ENCODE peak calls at places on chromosomes 1 and 21, in six cellular contexts. S is fibroblast of mammary gland, M is AG04449, X is adrenal gland, H is mesothelial cell of epicardium, N is BJ. L is an unnamed sample.

GRCh38 chr1:94067196-94067595 is 53.8 kb downstream of the ABCA4 start:
- DNase-seq in S (peak), M (no peak), X (no peak), H (no peak), N (no peak), L (no peak)

GRCh38 chr1:246768403-246769020 is 44.3 kb downstream of the SCCPDH start:
- DNase-seq in S (no peak), M (no peak), X (no peak), H (no peak), N (no peak), L (no peak)

GRCh38 chr1:52424238-52424637 is 19.8 kb downstream of the PRPF38A start:
- DNase-seq in S (no peak), M (no peak), X (no peak), H (no peak), N (no peak), L (no peak)

GRCh38 chr1:150212070-150212469 is 23.8 kb downstream of the ANP32E start:
- DNase-seq in S (no peak), M (no peak), X (no peak), H (no peak), N (no peak), L (no peak)

GRCh38 chr1:180515857-180516388 is 13.5 kb upstream of the ACBD6 start:
- DNase-seq in S (peak), M (no peak), X (peak), H (peak), N (peak), L (peak)

GRCh38 chr1:12580054-12580887 is 37.7 kb downstream of the DHRS3 start:
- DNase-seq in S (peak), M (no peak), X (no peak), H (no peak), N (peak), L (no peak)

GRCh38 chr1:182129398-182129797 is 67.9 kb upstream of the ZNF648 start:
- DNase-seq in S (no peak), M (no peak), X (peak), H (no peak), N (no peak), L (no peak)

GRCh38 chr1:151132676-151133338 is 13.6 kb downstream of the SEMA6C start:
- DNase-seq in S (no peak), M (no peak), X (no peak), H (no peak), N (no peak), L (no peak)

GRCh38 chr1:240758296-240758695 is 146.3 kb upstream of the GREM2 start:
- DNase-seq in S (no peak), M (no peak), X (no peak), H (no peak), N (no peak), L (no peak)

GRCh38 chr1:228298471-228298870 is 90.6 kb downstream of the OBSCN start:
- DNase-seq in S (no peak), M (no peak), X (no peak), H (no peak), N (no peak), L (no peak)

GRCh38 chr1:229161740-229162139 is 109.2 kb upstream of the RAB4A start:
- DNase-seq in S (no peak), M (no peak), X (no peak), H (no peak), N (no peak), L (no peak)

GRCh38 chr1:11858968-11859871 is 475 bp upstream of the NPPB start:
- DNase-seq in S (peak), M (no peak), X (peak), H (peak), N (no peak), L (peak)

GRCh38 chr1:21300774-21301173 is 10.5 kb upstream of the ECE1 start:
- DNase-seq in S (no peak), M (no peak), X (no peak), H (no peak), N (no peak), L (no peak)

GRCh38 chr1:210328746-210329488 is at the start of gene HHAT:
- DNase-seq in S (peak), M (no peak), X (peak), H (peak), N (peak), L (peak)

GRCh38 chr21:38342734-38343133 is 85.9 kb downstream of the KCNJ15 start:
- DNase-seq in S (no peak), M (no peak), X (no peak), H (no peak), N (no peak), L (no peak)

GRCh38 chr21:36747815-36748381 is 49.0 kb downstream of the SIM2 start:
- DNase-seq in S (peak), M (no peak), X (peak), H (no peak), N (no peak), L (peak)

GRCh38 chr1:25117233-25117823 is 115.0 kb downstream of the SYF2 start:
- DNase-seq in S (no peak), M (no peak), X (no peak), H (no peak), N (no peak), L (no peak)

GRCh38 chr1:27436204-27437159 is 44.1 kb downstream of the GPR3 start:
- DNase-seq in S (peak), M (peak), X (no peak), H (no peak), N (peak), L (no peak)

GRCh38 chr1:183304466-183305122 is 113.6 kb downstream of the NMNAT2 start:
- DNase-seq in S (no peak), M (no peak), X (no peak), H (no peak), N (no peak), L (no peak)

GRCh38 chr1:237901284-237901870 is 10.7 kb upstream of the ZP4 start:
- DNase-seq in S (peak), M (no peak), X (peak), H (no peak), N (no peak), L (no peak)

GRCh38 chr1:2208309-2209239 is 14.0 kb upstream of the FAAP20 start:
- DNase-seq in S (peak), M (peak), X (peak), H (no peak), N (peak), L (no peak)

GRCh38 chr1:85330711-85331290 is 54.4 kb upstream of the BCL10 start:
- DNase-seq in S (peak), M (peak), X (peak), H (no peak), N (peak), L (no peak)

GRCh38 chr1:224435318-224435763 is 744 bp upstream of the WDR26 start:
- DNase-seq in S (peak), M (peak), X (peak), H (no peak), N (peak), L (no peak)

GRCh38 chr1:206035027-206035426 is 11.3 kb upstream of the CTSE start:
- DNase-seq in S (no peak), M (no peak), X (no peak), H (no peak), N (no peak), L (no peak)

GRCh38 chr1:156336242-156336641 is 1.9 kb downstream of the CCT3 start:
- DNase-seq in S (no peak), M (no peak), X (no peak), H (no peak), N (no peak), L (no peak)
- TF ChIP-seq CTCF in S (peak), M (no peak), X (no peak), H (no peak), N (peak), L (peak)

GRCh38 chr1:213287987-213288386 is 236.9 kb downstream of the RPS6KC1 start:
- DNase-seq in S (no peak), M (no peak), X (no peak), H (no peak), N (no peak), L (no peak)

GRCh38 chr1:213284626-213285025 is 233.6 kb downstream of the RPS6KC1 start:
- DNase-seq in S (peak), M (peak), X (no peak), H (no peak), N (peak), L (no peak)

GRCh38 chr1:213281610-213282316 is 230.7 kb downstream of the RPS6KC1 start:
- DNase-seq in S (no peak), M (no peak), X (no peak), H (no peak), N (no peak), L (no peak)

GRCh38 chr1:213286235-213286634 is 235.2 kb downstream of the RPS6KC1 start:
- DNase-seq in S (peak), M (no peak), X (no peak), H (no peak), N (no peak), L (no peak)
- TF ChIP-seq CTCF in S (peak), M (no peak), X (no peak), H (peak), N (no peak), L (peak)

DNA sequence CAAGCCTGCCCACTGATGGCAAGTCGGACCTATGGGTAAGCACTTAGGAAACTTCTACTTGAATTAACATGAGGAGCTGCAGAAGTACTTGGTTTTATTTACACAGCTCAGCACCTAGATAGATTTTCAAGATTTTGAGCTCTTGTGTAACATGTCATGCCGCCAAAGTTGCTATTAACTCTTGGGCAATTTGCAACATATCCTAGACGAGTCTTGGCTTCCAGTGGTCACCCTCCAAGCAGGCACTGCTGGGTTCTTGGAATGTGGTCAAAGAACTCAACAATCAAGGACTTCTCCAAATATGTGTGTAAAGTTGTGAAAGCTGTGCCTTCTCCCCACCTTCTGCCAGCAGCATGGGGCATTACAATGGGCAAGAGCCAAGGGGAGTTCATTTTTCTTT is 17.8 kb upstream of the GUCA2B start:
- DNase-seq in S (no peak), M (no peak), X (no peak), H (no peak), N (no peak), L (no peak)
- TF ChIP-seq CTCF in S (no peak), M (no peak), X (no peak), H (no peak), N (no peak), L (no peak)

GRCh38 chr21:45192332-45192731 is 95.4 kb downstream of the POFUT2 start:
- DNase-seq in S (no peak), M (no peak), X (no peak), H (no peak), N (no peak), L (no peak)
- TF ChIP-seq CTCF in S (no peak), M (no peak), X (no peak), H (no peak), N (no peak), L (no peak)

DNA sequence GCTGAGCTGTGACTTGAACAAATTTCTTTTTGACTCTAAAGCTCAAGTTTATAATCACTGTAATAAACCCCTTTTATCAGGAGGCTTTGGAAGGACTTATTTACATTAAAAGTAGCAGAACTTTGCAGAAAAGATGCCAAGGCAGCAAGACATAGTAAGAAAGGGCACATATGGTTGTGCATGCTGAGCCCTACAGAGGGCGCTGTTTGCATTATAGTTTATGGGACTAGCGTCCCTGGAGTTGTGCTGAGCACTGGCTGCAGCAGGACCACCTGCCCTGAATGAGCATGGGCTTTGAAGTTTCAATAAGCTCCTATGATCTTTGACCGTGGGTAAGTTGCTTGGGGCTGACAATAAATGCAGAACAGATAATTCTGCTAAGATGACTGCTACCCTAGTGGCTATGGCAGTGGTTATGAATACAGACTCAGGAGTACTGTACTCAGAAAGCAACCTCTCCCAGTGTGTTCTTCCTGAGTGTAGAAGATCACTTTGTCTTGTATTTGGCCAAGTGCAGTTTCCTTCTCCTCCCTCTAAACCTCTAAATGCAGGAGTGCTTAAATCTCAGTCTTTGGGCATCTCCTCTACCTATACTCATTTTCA is 45.4 kb upstream of the USP1 start:
- DNase-seq in S (peak), M (no peak), X (no peak), H (no peak), N (no peak), L (peak)
- TF ChIP-seq CTCF in S (peak), M (peak), X (no peak), H (peak), N (peak), L (peak)

GRCh38 chr1:47951026-47951425 is 46.2 kb downstream of the TRABD2B start:
- DNase-seq in S (no peak), M (no peak), X (no peak), H (no peak), N (no peak), L (peak)

GRCh38 chr1:47950481-47950880 is 46.7 kb downstream of the TRABD2B start:
- DNase-seq in S (no peak), M (no peak), X (no peak), H (no peak), N (no peak), L (no peak)

GRCh38 chr1:47944561-47944960 is 52.6 kb downstream of the TRABD2B start:
- DNase-seq in S (no peak), M (no peak), X (no peak), H (no peak), N (no peak), L (no peak)

GRCh38 chr1:47951545-47952235 is 45.5 kb downstream of the TRABD2B start:
- DNase-seq in S (no peak), M (no peak), X (no peak), H (no peak), N (no peak), L (no peak)

DNA sequence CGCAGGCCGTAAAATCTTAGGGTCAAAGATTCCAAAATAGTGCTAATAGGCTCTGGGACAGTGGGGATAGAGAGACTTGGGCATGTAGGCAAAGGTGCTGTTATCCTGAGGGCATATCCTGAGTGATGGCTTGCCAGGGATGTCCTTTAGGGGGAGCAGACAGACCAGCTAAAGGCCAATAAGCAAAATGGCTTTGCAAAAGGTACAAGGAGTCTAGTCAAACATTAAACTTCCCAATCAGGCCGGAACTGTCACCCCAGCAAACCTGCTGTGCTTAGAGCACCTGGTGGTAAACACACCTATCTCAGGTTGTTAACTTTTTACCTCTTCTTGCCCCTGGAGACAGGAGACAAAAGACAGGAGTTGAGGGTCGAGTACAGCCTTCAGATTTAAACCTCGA is 49.1 kb downstream of the TRABD2B start:
- DNase-seq in S (peak), M (no peak), X (no peak), H (no peak), N (no peak), L (no peak)
- TF ChIP-seq CTCF in S (peak), M (no peak), X (peak), H (no peak), N (no peak), L (peak)